ENCODE peak calls at places on chromosomes 3 and 15, in four cellular contexts. E is EH, F is psoas muscle, S is T follicular helper cell. H is an unnamed sample.

GRCh38 chr3:107309312-107309711 is 67.9 kb upstream of the CCDC54 start:
- DNase-seq in S (no peak), F (no peak), E (no peak), H (no peak)

GRCh38 chr15:61243984-61244593 is 15.0 kb upstream of the RORA start:
- DNase-seq in F (no peak), S (no peak), E (no peak), H (no peak)

GRCh38 chr15:89767411-89767915 is 8.7 kb upstream of the MESP2 start:
- DNase-seq in S (no peak), F (no peak), E (no peak), H (no peak)

GRCh38 chr3:37785718-37786117 is 76.0 kb upstream of the CTDSPL start:
- DNase-seq in E (no peak), F (no peak), S (no peak), H (no peak)

GRCh38 chr15:69380100-69380725 is 33.9 kb upstream of the KIF23 start:
- DNase-seq in E (peak), F (no peak), S (no peak), H (no peak)

GRCh38 chr15:40957581-40958051 is 4.3 kb downstream of the CHAC1 start:
- DNase-seq in S (no peak), E (peak), F (peak), H (no peak)

GRCh38 chr3:48411606-48412374 is 18.1 kb downstream of the PLXNB1 start:
- DNase-seq in F (no peak), S (no peak), E (no peak), H (no peak)

GRCh38 chr3:45219694-45220093 is 6.4 kb downstream of the TMEM158 start:
- DNase-seq in S (no peak), F (no peak), E (no peak), H (no peak)

GRCh38 chr15:67882487-67883227 is 42.8 kb upstream of the RNU6-1 start:
- DNase-seq in E (peak), S (no peak), F (no peak), H (peak)

GRCh38 chr3:46672349-46672695 is 21.2 kb downstream of the ALS2CL start:
- DNase-seq in E (no peak), F (no peak), S (no peak), H (no peak)

GRCh38 chr3:142694225-142694624 is 29.6 kb upstream of the TRPC1 start:
- DNase-seq in E (no peak), S (no peak), F (no peak), H (no peak)

GRCh38 chr3:2465842-2466241 is 367.2 kb downstream of the CNTN4 start:
- DNase-seq in S (no peak), E (no peak), F (no peak), H (no peak)

GRCh38 chr3:97872209-97873042 is 50.6 kb downstream of the CRYBG3 start:
- DNase-seq in E (peak), S (no peak), F (no peak), H (no peak)

GRCh38 chr3:52381623-52382022 is 63.3 kb downstream of the SEMA3G start:
- DNase-seq in F (no peak), S (no peak), E (no peak), H (no peak)

GRCh38 chr3:156150434-156151066 is 30.2 kb downstream of the KCNAB1 start:
- DNase-seq in E (peak), F (no peak), S (peak), H (peak)

GRCh38 chr3:184636774-184637316 is 75.0 kb downstream of the MAGEF1 start:
- DNase-seq in S (no peak), E (peak), F (no peak), H (no peak)

GRCh38 chr15:86347245-86347644 is 267.6 kb downstream of the AGBL1 start:
- DNase-seq in F (no peak), S (no peak), E (no peak), H (no peak)

GRCh38 chr15:39830166-39830565 is 47.5 kb upstream of the FSIP1 start:
- DNase-seq in S (no peak), E (peak), F (no peak), H (no peak)

GRCh38 chr3:172357850-172358754 is 90.2 kb downstream of the GHSR start:
- DNase-seq in S (no peak), E (peak), F (peak), H (no peak)

GRCh38 chr3:257826-258225 is 61.3 kb downstream of the CHL1 start:
- DNase-seq in S (no peak), E (no peak), F (no peak), H (no peak)

GRCh38 chr3:190175490-190175889 is 54.8 kb upstream of the P3H2 start:
- DNase-seq in E (peak), F (no peak), S (no peak), H (no peak)

GRCh38 chr3:194976813-194977322 is 291.2 kb downstream of the FAM43A start:
- DNase-seq in F (no peak), S (no peak), E (peak), H (no peak)

GRCh38 chr3:61053781-61054496 is 197.3 kb downstream of the FHIT start:
- DNase-seq in F (no peak), E (no peak), S (no peak), H (no peak)

GRCh38 chr3:116770815-116771450 is 61.4 kb downstream of the TUSC7 start:
- DNase-seq in F (peak), E (peak), S (no peak), H (no peak)

GRCh38 chr3:168531116-168531515 is 435.4 kb upstream of the GOLIM4 start:
- DNase-seq in F (no peak), S (no peak), E (no peak), H (no peak)

GRCh38 chr3:114745322-114746240 is 401.5 kb downstream of the ZBTB20 start:
- DNase-seq in E (peak), F (no peak), S (no peak), H (no peak)

GRCh38 chr15:60115579-60116415 is 111.7 kb downstream of the FOXB1 start:
- DNase-seq in F (no peak), E (peak), S (no peak), H (no peak)

GRCh38 chr15:34206016-34206415 is 3.9 kb downstream of the KATNBL1 start:
- DNase-seq in F (no peak), E (peak), S (no peak), H (no peak)

GRCh38 chr3:142844339-142844977 is 44.4 kb downstream of the PCOLCE2 start:
- DNase-seq in F (no peak), E (peak), S (no peak), H (no peak)

GRCh38 chr15:69595009-69595825 is 142.6 kb downstream of the RPLP1 start:
- DNase-seq in E (peak), F (peak), S (no peak), H (no peak)

GRCh38 chr3:100533176-100533575 is 40.8 kb downstream of the TMEM45A start:
- DNase-seq in F (no peak), S (no peak), E (peak), H (no peak)

GRCh38 chr15:59616390-59616789 is 4.8 kb downstream of the GCNT3 start:
- DNase-seq in S (no peak), F (no peak), E (no peak), H (no peak)

GRCh38 chr3:62919784-62920183 is 44.6 kb upstream of the CADPS start:
- DNase-seq in F (no peak), E (no peak), S (no peak), H (no peak)

GRCh38 chr15:42421376-42421775 is 62.1 kb downstream of the CAPN3 start:
- DNase-seq in F (no peak), S (no peak), E (no peak), H (no peak)

GRCh38 chr15:91678003-91678402 is 175.5 kb upstream of the SLCO3A1 start:
- DNase-seq in S (no peak), E (no peak), F (no peak), H (no peak)

GRCh38 chr15:44193651-44194396 is 1.2 kb downstream of the FRMD5 start:
- DNase-seq in E (peak), S (no peak), F (no peak), H (no peak)

GRCh38 chr3:100159564-100160153 is 45.4 kb upstream of the FILIP1L start:
- DNase-seq in E (peak), S (no peak), F (no peak), H (no peak)

GRCh38 chr15:76376816-76377215 is 40.2 kb downstream of the ISL2 start:
- DNase-seq in S (no peak), E (no peak), F (no peak), H (no peak)

GRCh38 chr15:48086162-48086561 is 34.6 kb upstream of the SLC24A5 start:
- DNase-seq in F (no peak), S (no peak), E (no peak), H (no peak)